ENCODE peak calls at places on chromosomes 3 and 15, in six cellular contexts. One of them, this sample, is unnamed.

GRCh38 chr3:87796137-87796899 is 262.5 kb downstream of the CGGBP1 start:
- DNase-seq in omental fat pad: no peak
- DNase-seq in GM12865: no peak
- DNase-seq in HS-27A: no peak
- DNase-seq in H54: no peak
- DNase-seq in germinal center: no peak
- DNase-seq in this sample: no peak

GRCh38 chr3:12004741-12005513 is 739 bp downstream of the SYN2 start:
- DNase-seq in germinal center: no peak
- DNase-seq in GM12865: no peak
- DNase-seq in H54: no peak
- DNase-seq in omental fat pad: no peak
- DNase-seq in HS-27A: no peak
- DNase-seq in this sample: no peak

GRCh38 chr15:81157195-81157938 is 23.3 kb downstream of the CFAP161 start:
- DNase-seq in HS-27A: no peak
- DNase-seq in omental fat pad: no peak
- DNase-seq in GM12865: no peak
- DNase-seq in germinal center: no peak
- DNase-seq in H54: no peak
- DNase-seq in this sample: no peak

GRCh38 chr3:51388286-51389029 is 2.6 kb upstream of the RBM15B start:
- DNase-seq in H54: no peak
- DNase-seq in GM12865: peak
- DNase-seq in germinal center: no peak
- DNase-seq in HS-27A: no peak
- DNase-seq in omental fat pad: no peak
- DNase-seq in this sample: no peak

GRCh38 chr3:94440767-94441493 is 378.1 kb downstream of the NSUN3 start:
- DNase-seq in GM12865: no peak
- DNase-seq in germinal center: no peak
- DNase-seq in HS-27A: peak
- DNase-seq in H54: peak
- DNase-seq in omental fat pad: no peak
- DNase-seq in this sample: no peak

GRCh38 chr15:69578792-69579587 is 126.4 kb downstream of the RPLP1 start:
- DNase-seq in H54: peak
- DNase-seq in HS-27A: no peak
- DNase-seq in GM12865: no peak
- DNase-seq in omental fat pad: no peak
- DNase-seq in germinal center: no peak
- DNase-seq in this sample: peak

GRCh38 chr15:35777016-35777415 is 231.1 kb upstream of the DPH6 start:
- DNase-seq in H54: no peak
- DNase-seq in germinal center: no peak
- DNase-seq in HS-27A: no peak
- DNase-seq in omental fat pad: no peak
- DNase-seq in GM12865: no peak
- DNase-seq in this sample: no peak

GRCh38 chr3:133797396-133798105 is 8.1 kb upstream of the SRPRB start:
- DNase-seq in HS-27A: peak
- DNase-seq in germinal center: no peak
- DNase-seq in GM12865: no peak
- DNase-seq in omental fat pad: no peak
- DNase-seq in H54: no peak
- DNase-seq in this sample: no peak

GRCh38 chr15:31587583-31587982 is 260.9 kb downstream of the KLF13 start:
- DNase-seq in germinal center: no peak
- DNase-seq in HS-27A: no peak
- DNase-seq in GM12865: no peak
- DNase-seq in H54: no peak
- DNase-seq in omental fat pad: no peak
- DNase-seq in this sample: no peak

GRCh38 chr15:72233759-72234158 is 2.8 kb upstream of the PKM start:
- DNase-seq in omental fat pad: no peak
- DNase-seq in germinal center: no peak
- DNase-seq in H54: no peak
- DNase-seq in GM12865: no peak
- DNase-seq in HS-27A: no peak
- DNase-seq in this sample: no peak

GRCh38 chr15:79221696-79222095 is 60.8 kb upstream of the ANKRD34C start:
- DNase-seq in omental fat pad: no peak
- DNase-seq in germinal center: no peak
- DNase-seq in H54: no peak
- DNase-seq in HS-27A: no peak
- DNase-seq in GM12865: no peak
- DNase-seq in this sample: no peak

This sample was measured in immature natural killer cell.